ENCODE peak calls at places on chromosome 6, in five cellular contexts. M is NCI-H510A treated with DMSO at 0.1 percent for 48 hours; L is GM20000; V is choroid plexus epithelial cell; Y is activated CD8-positive, alpha-beta memory T cell treated with anti-CD3 and anti-CD28 coated beads for 48 hours. C is an unnamed sample.

GRCh38 chr6:147507162-147508072 is 1.1 kb upstream of the SAMD5 start:
- DNase-seq in M (peak; percentile 35), L (peak; percentile 40), V (peak; percentile 13), Y (no peak), C (peak; percentile 20)

GRCh38 chr6:7172605-7173185 is 64.9 kb downstream of the RREB1 start:
- DNase-seq in M (no peak), L (no peak), V (no peak), Y (no peak), C (peak; percentile 54)

GRCh38 chr6:118813795-118814194 is 80.2 kb upstream of the ASF1A start:
- DNase-seq in M (no peak), L (no peak), V (peak; percentile 72), Y (no peak), C (peak; percentile 86)

GRCh38 chr6:37618916-37619605 is 78.6 kb downstream of the MDGA1 start:
- DNase-seq in M (no peak), L (no peak), V (no peak), Y (no peak), C (no peak)

GRCh38 chr6:61606500-61606899 is 679.5 kb downstream of the KHDRBS2 start:
- DNase-seq in M (no peak), L (no peak), V (no peak), Y (no peak), C (no peak)

GRCh38 chr6:46491201-46491788 is at the start of gene RCAN2:
- DNase-seq in M (peak; percentile 80), L (peak; percentile 65), V (peak; percentile 40), Y (peak; percentile 3), C (peak; percentile 43)

GRCh38 chr6:126312013-126312665 is 27.8 kb upstream of the CENPW start:
- DNase-seq in M (no peak), L (peak; percentile 19), V (peak; percentile 21), Y (no peak), C (peak; percentile 4)

GRCh38 chr6:34204693-34205092 is 32.0 kb upstream of the HMGA1 start:
- DNase-seq in M (no peak), L (no peak), V (no peak), Y (no peak), C (no peak)

GRCh38 chr6:18323935-18324707 is 59.8 kb upstream of the DEK start:
- DNase-seq in M (peak; percentile 83), L (peak; percentile 60), V (peak; percentile 73), Y (no peak), C (peak; percentile 53)

GRCh38 chr6:6781172-6781876 is 192.8 kb downstream of the LY86 start:
- DNase-seq in M (no peak), L (no peak), V (peak; percentile 58), Y (no peak), C (peak; percentile 54)

GRCh38 chr6:88662163-88662580 is 301.2 kb downstream of the RNGTT start:
- DNase-seq in M (no peak), L (peak; percentile 10), V (no peak), Y (no peak), C (no peak)

GRCh38 chr6:69693749-69694148 is 103.1 kb downstream of the LMBRD1 start:
- DNase-seq in M (no peak), L (no peak), V (peak; percentile 47), Y (no peak), C (peak; percentile 37)

GRCh38 chr6:54980511-54981275 is 134.1 kb downstream of the FAM83B start:
- DNase-seq in M (no peak), L (no peak), V (peak; percentile 47), Y (no peak), C (peak; percentile 53)

GRCh38 chr6:138160329-138161117 is 1.2 kb upstream of the ARFGEF3 start:
- DNase-seq in M (no peak), L (peak; percentile 35), V (no peak), Y (no peak), C (no peak)

GRCh38 chr6:73394577-73395354 is at the start of gene DDX43:
- DNase-seq in M (peak; percentile 73), L (no peak), V (peak; percentile 82), Y (no peak), C (peak; percentile 72)

GRCh38 chr6:28220164-28221133 is 4.6 kb upstream of the ZSCAN9 start:
- DNase-seq in M (no peak), L (no peak), V (no peak), Y (no peak), C (no peak)

GRCh38 chr6:155185544-155185943 is 78.3 kb upstream of the CLDN20 start:
- DNase-seq in M (peak; percentile 1), L (no peak), V (peak; percentile 47), Y (no peak), C (peak; percentile 84)

GRCh38 chr6:169028343-169028742 is 225.3 kb downstream of the THBS2 start:
- DNase-seq in M (no peak), L (no peak), V (no peak), Y (no peak), C (no peak)

GRCh38 chr6:8436956-8437355 is 1.6 kb upstream of the SLC35B3 start:
- DNase-seq in M (no peak), L (no peak), V (no peak), Y (no peak), C (no peak)

GRCh38 chr6:101302593-101302992 is 90.9 kb upstream of the GRIK2 start:
- DNase-seq in M (no peak), L (no peak), V (no peak), Y (no peak), C (no peak)

GRCh38 chr6:81838031-81838430 is 85.5 kb upstream of the TENT5A start:
- DNase-seq in M (no peak), L (no peak), V (peak; percentile 68), Y (no peak), C (peak; percentile 74)

GRCh38 chr6:76885861-76886301 is 577.4 kb downstream of the HTR1B start:
- DNase-seq in M (no peak), L (no peak), V (peak; percentile 42), Y (no peak), C (peak; percentile 31)

GRCh38 chr6:118644007-118644406 is 7.4 kb downstream of the CEP85L start:
- DNase-seq in M (no peak), L (no peak), V (peak; percentile 43), Y (no peak), C (peak; percentile 56)

GRCh38 chr6:11969092-11969491 is 43.0 kb upstream of the HIVEP1 start:
- DNase-seq in M (no peak), L (no peak), V (peak; percentile 70), Y (no peak), C (peak; percentile 58)

GRCh38 chr6:138107078-138107751 is at the start of gene PERP:
- DNase-seq in M (peak; percentile 30), L (peak; percentile 81), V (peak; percentile 39), Y (peak; percentile 32), C (peak; percentile 47)

GRCh38 chr6:160253242-160253641 is 5.4 kb downstream of the SLC22A2 start:
- DNase-seq in M (no peak), L (no peak), V (no peak), Y (no peak), C (no peak)

GRCh38 chr6:137389150-137389664 is 105.0 kb downstream of the OLIG3 start:
- DNase-seq in M (no peak), L (peak; percentile 57), V (peak; percentile 64), Y (no peak), C (peak; percentile 92)

GRCh38 chr6:134774244-134774643 is 175.7 kb downstream of the ALDH8A1 start:
- DNase-seq in M (no peak), L (no peak), V (peak; percentile 67), Y (no peak), C (peak; percentile 85)

GRCh38 chr6:162999575-163000285 is 272.0 kb downstream of the PACRG start:
- DNase-seq in M (no peak), L (no peak), V (peak; percentile 39), Y (no peak), C (peak; percentile 49)

GRCh38 chr6:38484656-38485055 is 155.1 kb downstream of the BTBD9 start:
- DNase-seq in M (no peak), L (no peak), V (no peak), Y (no peak), C (no peak)

GRCh38 chr6:36683145-36683655 is 4.7 kb downstream of the CDKN1A start:
- DNase-seq in M (no peak), L (no peak), V (no peak), Y (no peak), C (no peak)

GRCh38 chr6:63576147-63576772 is 4.0 kb downstream of the LOC128125822 start:
- DNase-seq in M (no peak), L (no peak), V (no peak), Y (no peak), C (no peak)

GRCh38 chr6:43867246-43867645 is 97.2 kb downstream of the VEGFA start:
- DNase-seq in M (no peak), L (no peak), V (no peak), Y (no peak), C (no peak)

GRCh38 chr6:56808871-56809359 is 146.0 kb upstream of the BEND6 start:
- DNase-seq in M (peak; percentile 77), L (no peak), V (peak; percentile 62), Y (no peak), C (peak; percentile 89)

GRCh38 chr6:132511836-132512230 is 1.1 kb downstream of the STX7 start:
- DNase-seq in M (no peak), L (peak; percentile 30), V (peak; percentile 14), Y (no peak), C (no peak)

GRCh38 chr6:155418017-155418749 is 37.5 kb downstream of the NOX3 start:
- DNase-seq in M (no peak), L (peak; percentile 69), V (peak; percentile 92), Y (peak; percentile 12), C (peak; percentile 83)

GRCh38 chr6:27565839-27566779 is 93.2 kb upstream of the ZNF184 start:
- DNase-seq in M (no peak), L (no peak), V (no peak), Y (no peak), C (no peak)

C was measured in iris pigment epithelial cell.